ENCODE peak calls at places on chromosomes 16 and 17, in eight cellular contexts. One of them, this sample, is unnamed. For H3K9me3, the result is how much of the 10 kb centered on the place peaks cover.

GRCh38 chr16:81500833-81501521 is 56.4 kb downstream of the CMIP start:
- DNase-seq in ascending aorta: no peak
- DNase-seq in PC-3: peak
- DNase-seq in thoracic aorta: no peak
- DNase-seq in SK-N-SH: no peak
- DNase-seq in K562: no peak
- DNase-seq in colonic mucosa: no peak
- DNase-seq in transverse colon: no peak
- DNase-seq in this sample: no peak

GRCh38 chr17:58388302-58389190 is 28.8 kb downstream of the RNF43 start:
- DNase-seq in ascending aorta: no peak
- DNase-seq in SK-N-SH: no peak
- DNase-seq in K562: no peak
- DNase-seq in thoracic aorta: no peak
- DNase-seq in PC-3: peak
- DNase-seq in transverse colon: no peak
- DNase-seq in colonic mucosa: no peak
- DNase-seq in this sample: no peak

GRCh38 chr17:12095522-12095921 is 74.8 kb downstream of the MAP2K4 start:
- DNase-seq in thoracic aorta: no peak
- DNase-seq in PC-3: no peak
- DNase-seq in transverse colon: no peak
- DNase-seq in colonic mucosa: no peak
- DNase-seq in SK-N-SH: no peak
- DNase-seq in K562: no peak
- DNase-seq in ascending aorta: no peak
- DNase-seq in this sample: no peak

GRCh38 chr17:35189291-35189690 is 4.9 kb downstream of the SLC35G3 start:
- DNase-seq in colonic mucosa: no peak
- DNase-seq in ascending aorta: no peak
- DNase-seq in thoracic aorta: no peak
- DNase-seq in transverse colon: no peak
- DNase-seq in SK-N-SH: no peak
- DNase-seq in PC-3: peak
- DNase-seq in K562: no peak
- DNase-seq in this sample: no peak

GRCh38 chr17:38585056-38585804 is 20.5 kb downstream of the SRCIN1 start:
- DNase-seq in SK-N-SH: no peak
- DNase-seq in PC-3: peak
- DNase-seq in thoracic aorta: no peak
- DNase-seq in K562: no peak
- DNase-seq in colonic mucosa: no peak
- DNase-seq in transverse colon: peak
- DNase-seq in ascending aorta: no peak
- DNase-seq in this sample: no peak

GRCh38 chr17:81342700-81343070 is 47.6 kb upstream of the SLC38A10 start:
- DNase-seq in colonic mucosa: no peak
- DNase-seq in SK-N-SH: no peak
- DNase-seq in PC-3: no peak
- DNase-seq in ascending aorta: no peak
- DNase-seq in K562: no peak
- DNase-seq in transverse colon: no peak
- DNase-seq in thoracic aorta: no peak
- DNase-seq in this sample: peak

GRCh38 chr17:74520790-74521480 is 10.3 kb downstream of the CD300LB start:
- DNase-seq in K562: no peak
- DNase-seq in PC-3: peak
- DNase-seq in SK-N-SH: no peak
- DNase-seq in colonic mucosa: peak
- DNase-seq in thoracic aorta: no peak
- DNase-seq in ascending aorta: no peak
- DNase-seq in transverse colon: no peak
- DNase-seq in this sample: no peak

GRCh38 chr16:1073566-1074378 is 1.2 kb downstream of the SSTR5 start:
- DNase-seq in PC-3: no peak
- DNase-seq in colonic mucosa: no peak
- DNase-seq in K562: no peak
- DNase-seq in thoracic aorta: no peak
- DNase-seq in transverse colon: no peak
- DNase-seq in SK-N-SH: no peak
- DNase-seq in ascending aorta: no peak
- DNase-seq in this sample: no peak

GRCh38 chr17:81309140-81309858 is 14.2 kb upstream of the SLC38A10 start:
- DNase-seq in SK-N-SH: peak
- DNase-seq in thoracic aorta: peak
- DNase-seq in colonic mucosa: peak
- DNase-seq in K562: peak
- DNase-seq in ascending aorta: peak
- DNase-seq in PC-3: peak
- DNase-seq in transverse colon: peak
- DNase-seq in this sample: peak

GRCh38 chr17:74903671-74904070 is 10.2 kb upstream of the FADS6 start:
- DNase-seq in ascending aorta: no peak
- DNase-seq in SK-N-SH: no peak
- DNase-seq in K562: no peak
- DNase-seq in colonic mucosa: no peak
- DNase-seq in thoracic aorta: no peak
- DNase-seq in PC-3: no peak
- DNase-seq in transverse colon: no peak
- DNase-seq in this sample: no peak

GRCh38 chr16:77882359-77882758 is 94.0 kb downstream of the VAT1L start:
- DNase-seq in ascending aorta: no peak
- DNase-seq in thoracic aorta: no peak
- DNase-seq in transverse colon: no peak
- DNase-seq in colonic mucosa: no peak
- DNase-seq in K562: no peak
- DNase-seq in SK-N-SH: peak
- DNase-seq in PC-3: no peak
- DNase-seq in this sample: no peak

GRCh38 chr17:33952425-33952824 is 302.7 kb upstream of the CCL2 start:
- DNase-seq in K562: no peak
- DNase-seq in transverse colon: no peak
- DNase-seq in ascending aorta: no peak
- DNase-seq in colonic mucosa: no peak
- DNase-seq in thoracic aorta: no peak
- DNase-seq in SK-N-SH: no peak
- DNase-seq in PC-3: no peak
- DNase-seq in this sample: no peak

GRCh38 chr16:68902376-68903345 is 59.3 kb downstream of the TANGO6 start:
- DNase-seq in K562: peak
- DNase-seq in SK-N-SH: peak
- DNase-seq in ascending aorta: no peak
- DNase-seq in thoracic aorta: no peak
- DNase-seq in colonic mucosa: peak
- DNase-seq in PC-3: peak
- DNase-seq in transverse colon: peak
- DNase-seq in this sample: no peak

GRCh38 chr17:17004251-17004996 is 32.5 kb upstream of the TNFRSF13B start:
- DNase-seq in SK-N-SH: no peak
- DNase-seq in colonic mucosa: no peak
- DNase-seq in K562: no peak
- DNase-seq in transverse colon: no peak
- DNase-seq in ascending aorta: no peak
- DNase-seq in thoracic aorta: no peak
- DNase-seq in PC-3: no peak
- DNase-seq in this sample: no peak

DNA sequence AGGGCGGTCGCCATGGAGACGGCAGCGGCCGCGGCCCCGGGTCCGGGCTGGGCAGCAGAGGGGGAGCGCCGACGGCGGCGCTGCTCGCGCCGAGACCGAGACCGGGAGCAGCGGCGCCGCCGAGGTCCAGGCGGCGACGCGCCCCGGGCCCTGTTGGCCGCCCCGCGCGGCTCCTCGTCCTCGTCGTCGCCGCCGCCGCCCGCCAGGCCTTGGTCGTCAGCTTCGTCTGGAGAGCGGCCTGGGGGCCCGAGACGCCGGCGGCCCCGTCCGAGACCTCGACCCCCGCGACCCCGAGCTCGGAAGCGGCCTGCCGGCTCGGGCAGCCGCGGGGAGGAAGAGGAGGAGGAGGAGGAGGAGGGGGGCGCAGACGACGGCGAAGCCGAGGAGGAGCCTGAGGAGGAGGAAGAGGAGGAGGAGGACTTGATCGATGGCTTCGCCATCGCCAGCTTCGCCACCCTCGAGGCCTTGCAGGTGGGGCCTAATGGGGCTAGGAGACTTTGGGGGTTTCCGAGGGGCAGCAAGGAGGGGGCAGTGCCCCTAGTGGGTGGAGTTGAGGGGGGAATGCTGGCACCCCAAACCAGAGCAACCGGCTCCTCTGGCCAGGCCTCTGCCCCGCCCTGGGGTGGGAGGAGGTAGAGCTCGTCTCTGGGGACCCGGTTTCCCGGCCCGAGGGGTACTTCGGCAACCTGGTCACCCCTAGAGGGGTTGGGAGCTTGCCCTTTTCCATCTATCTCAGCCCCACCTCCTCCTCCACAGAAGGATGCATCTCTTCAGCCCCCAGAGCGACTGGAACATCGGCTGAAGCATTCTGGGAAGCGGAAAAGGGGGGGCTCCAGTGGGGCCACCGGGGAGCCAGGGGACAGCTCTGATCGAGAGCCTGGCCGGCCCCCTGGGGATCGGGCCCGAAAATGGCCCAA is 1.5 kb downstream of the FBRS start:
- DNase-seq in transverse colon: peak
- DNase-seq in thoracic aorta: no peak
- DNase-seq in PC-3: no peak
- DNase-seq in ascending aorta: no peak
- DNase-seq in K562: no peak
- DNase-seq in colonic mucosa: peak
- DNase-seq in SK-N-SH: peak
- DNase-seq in this sample: no peak
- TF ChIP-seq CTCF in transverse colon: no peak
- TF ChIP-seq CTCF in thoracic aorta: no peak
- TF ChIP-seq CTCF in PC-3: no peak
- TF ChIP-seq CTCF in ascending aorta: no peak
- TF ChIP-seq CTCF in K562: no peak
- TF ChIP-seq CTCF in colonic mucosa: no peak
- TF ChIP-seq CTCF in SK-N-SH: peak
- TF ChIP-seq CTCF in this sample: no peak

GRCh38 chr16:10876799-10877341 is at the start of gene CIITA:
- DNase-seq in ascending aorta: peak
- DNase-seq in colonic mucosa: peak
- DNase-seq in transverse colon: peak
- DNase-seq in PC-3: peak
- DNase-seq in SK-N-SH: no peak
- DNase-seq in K562: peak
- DNase-seq in thoracic aorta: peak
- DNase-seq in this sample: peak

GRCh38 chr16:10878644-10879498 is 1.9 kb downstream of the CIITA start:
- DNase-seq in K562: no peak
- DNase-seq in transverse colon: peak
- DNase-seq in thoracic aorta: no peak
- DNase-seq in ascending aorta: no peak
- DNase-seq in SK-N-SH: peak
- DNase-seq in colonic mucosa: peak
- DNase-seq in PC-3: peak
- DNase-seq in this sample: peak

GRCh38 chr16:10879681-10880589 is 2.9 kb downstream of the CIITA start:
- DNase-seq in SK-N-SH: no peak
- DNase-seq in K562: no peak
- DNase-seq in PC-3: no peak
- DNase-seq in thoracic aorta: no peak
- DNase-seq in transverse colon: no peak
- DNase-seq in colonic mucosa: no peak
- DNase-seq in ascending aorta: no peak
- DNase-seq in this sample: no peak

GRCh38 chr16:10877472-10877946 is 507 bp downstream of the CIITA start:
- DNase-seq in PC-3: no peak
- DNase-seq in thoracic aorta: no peak
- DNase-seq in colonic mucosa: no peak
- DNase-seq in SK-N-SH: no peak
- DNase-seq in K562: no peak
- DNase-seq in transverse colon: no peak
- DNase-seq in ascending aorta: no peak
- DNase-seq in this sample: no peak

GRCh38 chr16:10878328-10878643 is 1.3 kb downstream of the CIITA start:
- DNase-seq in ascending aorta: no peak
- DNase-seq in SK-N-SH: no peak
- DNase-seq in transverse colon: no peak
- DNase-seq in PC-3: no peak
- DNase-seq in thoracic aorta: no peak
- DNase-seq in colonic mucosa: no peak
- DNase-seq in K562: no peak
- DNase-seq in this sample: no peak
- H3K27ac ChIP-seq in ascending aorta: no peak
- H3K27ac ChIP-seq in SK-N-SH: no peak
- H3K27ac ChIP-seq in transverse colon: peak
- H3K27ac ChIP-seq in PC-3: no peak
- H3K27ac ChIP-seq in thoracic aorta: no peak
- H3K27ac ChIP-seq in colonic mucosa: peak
- H3K27ac ChIP-seq in K562: no peak
- H3K27ac ChIP-seq in this sample: peak

GRCh38 chr16:61045931-61046330 is 990.3 kb downstream of the CDH8 start:
- DNase-seq in ascending aorta: no peak
- DNase-seq in colonic mucosa: no peak
- DNase-seq in K562: no peak
- DNase-seq in transverse colon: no peak
- DNase-seq in SK-N-SH: no peak
- DNase-seq in thoracic aorta: no peak
- DNase-seq in PC-3: no peak
- DNase-seq in this sample: no peak

GRCh38 chr16:61050547-61050946 is 985.7 kb downstream of the CDH8 start:
- DNase-seq in ascending aorta: no peak
- DNase-seq in K562: no peak
- DNase-seq in PC-3: no peak
- DNase-seq in colonic mucosa: no peak
- DNase-seq in thoracic aorta: no peak
- DNase-seq in SK-N-SH: no peak
- DNase-seq in transverse colon: no peak
- DNase-seq in this sample: peak
- H3K9me3 ChIP-seq in ascending aorta: under half
- H3K9me3 ChIP-seq in K562: under half
- H3K9me3 ChIP-seq in PC-3: under half
- H3K9me3 ChIP-seq in colonic mucosa: under half
- H3K9me3 ChIP-seq in thoracic aorta: under half
- H3K9me3 ChIP-seq in SK-N-SH: under half
- H3K9me3 ChIP-seq in transverse colon: under half
- H3K9me3 ChIP-seq in this sample: under half

GRCh38 chr16:30585400-30586191 is at the start of gene ZNF785:
- DNase-seq in K562: peak
- DNase-seq in transverse colon: peak
- DNase-seq in ascending aorta: peak
- DNase-seq in SK-N-SH: peak
- DNase-seq in colonic mucosa: peak
- DNase-seq in thoracic aorta: peak
- DNase-seq in PC-3: peak
- DNase-seq in this sample: peak
- TF ChIP-seq CTCF in K562: peak
- TF ChIP-seq CTCF in transverse colon: no peak
- TF ChIP-seq CTCF in ascending aorta: peak
- TF ChIP-seq CTCF in SK-N-SH: no peak
- TF ChIP-seq CTCF in colonic mucosa: peak
- TF ChIP-seq CTCF in thoracic aorta: no peak
- TF ChIP-seq CTCF in PC-3: no peak
- TF ChIP-seq CTCF in this sample: peak

GRCh38 chr17:7841309-7841621 is 7.2 kb downstream of the KDM6B start:
- DNase-seq in ascending aorta: no peak
- DNase-seq in colonic mucosa: no peak
- DNase-seq in thoracic aorta: no peak
- DNase-seq in PC-3: no peak
- DNase-seq in SK-N-SH: no peak
- DNase-seq in K562: no peak
- DNase-seq in transverse colon: no peak
- DNase-seq in this sample: no peak
- H3K27ac ChIP-seq in ascending aorta: peak
- H3K27ac ChIP-seq in colonic mucosa: peak
- H3K27ac ChIP-seq in thoracic aorta: peak
- H3K27ac ChIP-seq in PC-3: peak
- H3K27ac ChIP-seq in SK-N-SH: peak
- H3K27ac ChIP-seq in K562: peak
- H3K27ac ChIP-seq in transverse colon: peak
- H3K27ac ChIP-seq in this sample: peak

GRCh38 chr17:77704048-77704815 is 254.3 kb upstream of the TNRC6C start:
- DNase-seq in ascending aorta: no peak
- DNase-seq in transverse colon: no peak
- DNase-seq in PC-3: no peak
- DNase-seq in thoracic aorta: no peak
- DNase-seq in K562: no peak
- DNase-seq in SK-N-SH: no peak
- DNase-seq in colonic mucosa: no peak
- DNase-seq in this sample: no peak
- H3K9me3 ChIP-seq in ascending aorta: under half
- H3K9me3 ChIP-seq in transverse colon: under half
- H3K9me3 ChIP-seq in PC-3: under half
- H3K9me3 ChIP-seq in thoracic aorta: under half
- H3K9me3 ChIP-seq in K562: under half
- H3K9me3 ChIP-seq in SK-N-SH: under half
- H3K9me3 ChIP-seq in colonic mucosa: under half
- H3K9me3 ChIP-seq in this sample: under half

This sample was measured in lower lobe of right lung.